ENCODE peak calls at places on chromosomes 3 and 15, in six cellular contexts. S, X, M, J, Q and A are unnamed samples.

GRCh38 chr3:41450416-41451231 is 251.3 kb downstream of the CTNNB1 start:
- DNase-seq in S (no peak), X (no peak), M (no peak), J (no peak), Q (no peak), A (no peak)

GRCh38 chr15:81091889-81092558 is 42.0 kb upstream of the CFAP161 start:
- DNase-seq in S (no peak), X (peak; percentile 54), M (peak; percentile 96), J (no peak), Q (peak; percentile 86), A (peak; percentile 39)

GRCh38 chr15:62071711-62072308 is 5.0 kb downstream of the C2CD4A start:
- DNase-seq in S (no peak), X (no peak), M (peak; percentile 66), J (no peak), Q (peak; percentile 46), A (no peak)

GRCh38 chr15:32979710-32980109 is 214.8 kb downstream of the FMN1 start:
- DNase-seq in S (no peak), X (no peak), M (peak; percentile 96), J (no peak), Q (no peak), A (no peak)

GRCh38 chr15:39429898-39430357 is 151.0 kb upstream of the THBS1 start:
- DNase-seq in S (no peak), X (no peak), M (peak; percentile 86), J (no peak), Q (no peak), A (no peak)

GRCh38 chr15:84681822-84682221 is 23.8 kb upstream of the NMB start:
- DNase-seq in S (no peak), X (no peak), M (peak; percentile 61), J (no peak), Q (no peak), A (no peak)

GRCh38 chr15:64070965-64071851 is 22.4 kb downstream of the CIAO2A start:
- DNase-seq in S (peak; percentile 60), X (peak; percentile 35), M (peak; percentile 92), J (no peak), Q (peak; percentile 77), A (peak; percentile 61)

GRCh38 chr3:59895972-59896371 is 846.1 kb upstream of the CFAP20DC start:
- DNase-seq in S (no peak), X (no peak), M (no peak), J (no peak), Q (no peak), A (no peak)

GRCh38 chr3:43296565-43296964 is 10.2 kb downstream of the SNRK start:
- DNase-seq in S (no peak), X (no peak), M (peak; percentile 57), J (no peak), Q (peak; percentile 37), A (no peak)

GRCh38 chr15:84822774-84823579 is 5.8 kb downstream of the ALPK3 start:
- DNase-seq in S (no peak), X (peak; percentile 37), M (no peak), J (no peak), Q (no peak), A (no peak)

GRCh38 chr3:31525532-31525931 is 7.2 kb upstream of the STT3B start:
- DNase-seq in S (no peak), X (no peak), M (no peak), J (no peak), Q (no peak), A (no peak)

GRCh38 chr15:40002295-40002694 is 36.7 kb downstream of the SRP14 start:
- DNase-seq in S (no peak), X (no peak), M (peak; percentile 28), J (peak; percentile 94), Q (no peak), A (no peak)

GRCh38 chr3:169400874-169401273 is 262.6 kb downstream of the MECOM start:
- DNase-seq in S (no peak), X (no peak), M (no peak), J (no peak), Q (no peak), A (no peak)

GRCh38 chr3:112397529-112397928 is 64.6 kb downstream of the CD200 start:
- DNase-seq in S (no peak), X (no peak), M (no peak), J (no peak), Q (no peak), A (no peak)

GRCh38 chr3:170909129-170909903 is 879 bp upstream of the EIF5A2 start:
- DNase-seq in S (no peak), X (no peak), M (peak; percentile 89), J (peak; percentile 55), Q (no peak), A (no peak)

GRCh38 chr3:57755368-57756021 is 614 bp upstream of the SLMAP start:
- DNase-seq in S (peak; percentile 54), X (no peak), M (peak; percentile 78), J (peak; percentile 75), Q (peak; percentile 71), A (no peak)

GRCh38 chr3:149767720-149768119 is 15.4 kb upstream of the COMMD2 start:
- DNase-seq in S (no peak), X (no peak), M (no peak), J (no peak), Q (no peak), A (no peak)

GRCh38 chr3:177982034-177982433 is 554.2 kb upstream of the KCNMB2 start:
- DNase-seq in S (no peak), X (no peak), M (peak; percentile 26), J (no peak), Q (no peak), A (no peak)

GRCh38 chr3:52688266-52688665 is 2.4 kb downstream of the GNL3 start:
- DNase-seq in S (no peak), X (no peak), M (no peak), J (no peak), Q (no peak), A (no peak)

GRCh38 chr15:39579487-39580116 is 1.3 kb upstream of the THBS1 start:
- DNase-seq in S (peak; percentile 58), X (peak; percentile 78), M (peak; percentile 91), J (peak; percentile 78), Q (no peak), A (peak; percentile 70)

GRCh38 chr3:189605717-189606116 is 25.5 kb upstream of the TP63 start:
- DNase-seq in S (no peak), X (no peak), M (no peak), J (no peak), Q (no peak), A (no peak)

GRCh38 chr3:170368921-170369320 is 11.4 kb downstream of the SKIL start:
- DNase-seq in S (no peak), X (no peak), M (peak; percentile 40), J (no peak), Q (no peak), A (no peak)

GRCh38 chr15:42581272-42581730 is 5.9 kb downstream of the STARD9 start:
- DNase-seq in S (peak; percentile 85), X (peak; percentile 88), M (peak; percentile 91), J (peak; percentile 78), Q (peak; percentile 83), A (peak; percentile 86)

GRCh38 chr15:73346735-73347312 is 21.9 kb downstream of the HCN4 start:
- DNase-seq in S (peak; percentile 66), X (peak; percentile 55), M (peak; percentile 61), J (peak; percentile 67), Q (peak; percentile 61), A (peak; percentile 64)

DNA sequence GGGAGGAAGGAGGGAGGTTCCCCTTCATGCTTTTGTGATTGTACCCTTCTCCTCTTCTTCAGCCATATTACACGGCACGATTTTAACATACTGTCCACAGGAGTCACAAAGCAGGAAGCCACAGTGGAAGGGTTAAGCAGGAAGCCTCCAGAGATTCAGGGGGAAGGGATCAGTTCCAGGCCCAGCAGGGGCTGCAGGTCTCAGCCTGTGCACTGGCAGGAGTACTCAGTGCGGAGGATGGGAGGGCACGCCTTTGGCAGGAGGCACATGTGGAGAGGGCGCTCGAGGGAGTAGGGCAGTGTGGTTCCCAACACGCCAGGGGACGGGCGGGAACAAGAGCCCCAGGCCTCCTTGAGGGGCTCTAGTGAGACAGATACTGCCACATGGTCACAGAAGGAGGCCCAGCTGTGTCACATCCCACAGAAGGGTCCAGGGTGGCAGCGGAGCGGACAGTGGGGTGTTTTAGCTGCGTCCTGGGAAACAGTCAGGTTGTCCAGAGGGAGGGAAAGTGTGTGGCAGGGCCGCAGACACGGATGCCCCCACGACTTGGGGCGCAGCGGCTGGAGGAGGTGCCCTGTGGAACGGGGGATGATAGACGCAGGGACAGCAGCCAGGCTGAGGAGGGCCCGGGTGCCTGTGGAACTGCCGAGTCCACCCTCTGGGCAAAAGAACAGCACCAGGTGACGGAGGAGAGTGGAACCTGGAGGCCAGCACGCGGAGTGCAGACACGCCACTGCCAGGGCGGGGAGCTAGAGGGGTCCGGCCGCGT is 77.5 kb downstream of the CHSY1 start:
- DNase-seq in S (no peak), X (no peak), M (no peak), J (no peak), Q (no peak), A (no peak)
- H3K9me3 ChIP-seq in S (no peaks in the 10 kb centered on the region), X (no peaks in the 10 kb centered on the region), M (no peaks in the 10 kb centered on the region), J (no peaks in the 10 kb centered on the region), Q (no peaks in the 10 kb centered on the region), A (no peaks in the 10 kb centered on the region)

DNA sequence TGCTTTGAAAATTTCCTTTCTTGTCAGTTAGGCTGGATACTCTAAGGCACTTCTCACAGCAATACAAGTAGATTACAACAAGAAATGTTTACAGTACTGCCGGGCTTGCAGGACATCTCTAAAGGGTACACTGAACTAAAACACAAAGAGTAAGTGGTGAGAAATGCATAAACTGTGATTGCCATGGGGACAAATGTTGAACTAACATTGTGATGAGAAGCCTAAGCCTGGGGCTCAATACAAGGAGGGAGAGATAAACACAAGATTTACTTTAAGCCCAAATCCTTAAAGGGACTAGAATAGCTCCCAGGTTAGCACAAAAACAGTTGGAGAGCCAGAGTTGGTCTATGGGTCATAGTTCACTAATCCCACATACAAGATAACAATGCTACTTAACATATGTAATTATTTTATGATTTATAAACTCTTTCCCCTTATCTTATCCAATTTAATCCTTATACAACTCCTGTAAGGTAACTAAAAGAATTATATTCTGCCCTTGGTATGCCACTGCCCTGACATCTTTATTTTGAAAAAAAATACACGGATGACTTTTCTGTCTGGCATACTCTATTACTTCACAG is 126.9 kb downstream of the THRB start:
- DNase-seq in S (no peak), X (no peak), M (no peak), J (no peak), Q (no peak), A (no peak)
- H3K4me1 ChIP-seq in S (no peaks in the 10 kb centered on the region), X (peaks cover 44% of the 10 kb centered on the region), M (peaks cover 24% of the 10 kb centered on the region), J (peaks cover 48% of the 10 kb centered on the region), Q (peaks cover 14% of the 10 kb centered on the region), A (peaks cover 25% of the 10 kb centered on the region)

GRCh38 chr15:60916674-60917468 is 312.2 kb downstream of the RORA start:
- DNase-seq in S (peak; percentile 71), X (peak; percentile 89), M (peak; percentile 90), J (peak; percentile 69), Q (peak; percentile 69), A (peak; percentile 90)
- H3K4me3 ChIP-seq in S (no peak overlapping the region), X (no peak overlapping the region), M (peak overlapping the region; percentile 36), J (no peak overlapping the region), Q (no peak overlapping the region), A (peak overlapping the region; percentile 58)

DNA sequence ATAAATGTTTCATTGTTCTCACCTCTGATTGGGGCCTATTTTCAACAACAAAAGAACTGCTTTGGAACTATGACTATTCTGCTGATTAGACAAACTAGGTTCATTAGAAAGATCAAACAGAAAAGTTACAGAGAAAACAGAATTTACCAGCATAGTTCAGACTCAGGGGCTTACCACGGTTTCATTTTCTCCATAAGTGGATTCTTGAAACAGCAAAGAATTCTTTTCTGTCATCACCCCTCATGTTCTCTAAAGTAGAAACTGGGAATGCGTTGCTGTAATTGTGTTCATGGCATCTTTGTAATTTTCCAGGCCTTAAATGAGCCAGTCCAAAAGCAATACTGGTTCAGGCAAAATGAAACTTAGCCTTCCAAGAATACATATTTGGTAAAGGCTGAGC is 287.7 kb downstream of the CHL1 start:
- DNase-seq in S (no peak), X (no peak), M (no peak), J (no peak), Q (no peak), A (no peak)
- H3K9me3 ChIP-seq in S (no peaks in the 10 kb centered on the region), X (no peaks in the 10 kb centered on the region), M (no peaks in the 10 kb centered on the region), J (no peaks in the 10 kb centered on the region), Q (no peaks in the 10 kb centered on the region), A (no peaks in the 10 kb centered on the region)

GRCh38 chr15:100751585-100751984 is 128.0 kb upstream of the ALDH1A3 start:
- DNase-seq in S (no peak), X (no peak), M (no peak), J (no peak), Q (no peak), A (no peak)
- H3K4me1 ChIP-seq in S (no peaks in the 10 kb centered on the region), X (no peaks in the 10 kb centered on the region), M (no peaks in the 10 kb centered on the region), J (no peaks in the 10 kb centered on the region), Q (no peaks in the 10 kb centered on the region), A (no peaks in the 10 kb centered on the region)